ENCODE peak calls at places on chromosomes 3 and 15, in six cellular contexts. A is MM.1S, E is neural progenitor cell, M is transverse colon, B is fibroblast of the aortic adventitia, J is right atrium auricular region. C is an unnamed sample.

GRCh38 chr3:9676780-9677179 is 26.9 kb upstream of the CPNE9 start:
- DNase-seq in A (no peak), E (no peak), M (no peak), B (no peak), J (no peak), C (no peak)

GRCh38 chr3:70840106-70840870 is 527.9 kb upstream of the MDFIC2 start:
- DNase-seq in A (peak), E (peak), M (no peak), B (no peak), J (no peak), C (peak)

GRCh38 chr3:126151562-126152302 is 28.7 kb downstream of the ALDH1L1 start:
- DNase-seq in A (no peak), E (no peak), M (no peak), B (no peak), J (no peak), C (no peak)

GRCh38 chr15:41263891-41264351 is 32.9 kb downstream of the CHP1 start:
- DNase-seq in A (peak), E (peak), M (no peak), B (peak), J (no peak), C (no peak)

GRCh38 chr15:69145694-69146492 is 14.5 kb upstream of the GLCE start:
- DNase-seq in A (no peak), E (no peak), M (no peak), B (no peak), J (no peak), C (no peak)

GRCh38 chr15:74396146-74396438 is 28.6 kb upstream of the CYP11A1 start:
- DNase-seq in A (no peak), E (no peak), M (no peak), B (no peak), J (no peak), C (no peak)

GRCh38 chr3:190265795-190266194 is 56.5 kb downstream of the CLDN1 start:
- DNase-seq in A (no peak), E (no peak), M (peak), B (peak), J (no peak), C (no peak)

GRCh38 chr15:68391084-68391483 is 40.9 kb downstream of the ITGA11 start:
- DNase-seq in A (no peak), E (no peak), M (no peak), B (no peak), J (no peak), C (no peak)

GRCh38 chr15:100596792-100597191 is 5.2 kb downstream of the LINS1 start:
- DNase-seq in A (no peak), E (no peak), M (peak), B (peak), J (no peak), C (peak)

GRCh38 chr3:113623324-113623723 is 73.1 kb downstream of the USF3 start:
- DNase-seq in A (no peak), E (peak), M (no peak), B (no peak), J (no peak), C (no peak)

GRCh38 chr3:182325213-182325941 is 467.9 kb upstream of the ATP11B start:
- DNase-seq in A (peak), E (no peak), M (no peak), B (no peak), J (no peak), C (no peak)

GRCh38 chr15:57033715-57034439 is 115.4 kb downstream of the TCF12 start:
- DNase-seq in A (no peak), E (no peak), M (no peak), B (no peak), J (no peak), C (no peak)

GRCh38 chr3:88180398-88180999 is 30.7 kb downstream of the C3orf38 start:
- DNase-seq in A (peak), E (peak), M (no peak), B (peak), J (no peak), C (peak)

GRCh38 chr15:29410342-29410741 is 140.7 kb upstream of the NSMCE3 start:
- DNase-seq in A (no peak), E (no peak), M (no peak), B (no peak), J (no peak), C (no peak)

GRCh38 chr3:55750525-55750924 is 263.4 kb upstream of the WNT5A start:
- DNase-seq in A (no peak), E (no peak), M (peak), B (no peak), J (no peak), C (no peak)

GRCh38 chr3:57910988-57911387 is 97.2 kb upstream of the FLNB start:
- DNase-seq in A (peak), E (peak), M (no peak), B (peak), J (no peak), C (peak)

GRCh38 chr3:66011098-66011655 is 27.5 kb downstream of the MAGI1 start:
- DNase-seq in A (no peak), E (no peak), M (no peak), B (no peak), J (no peak), C (no peak)

GRCh38 chr3:143016321-143016972 is 15.1 kb downstream of the U2SURP start:
- DNase-seq in A (peak), E (no peak), M (no peak), B (no peak), J (no peak), C (peak)

GRCh38 chr3:159814161-159814560 is 174.5 kb upstream of the IL12A start:
- DNase-seq in A (peak), E (no peak), M (peak), B (no peak), J (no peak), C (peak)

GRCh38 chr3:188948658-188949400 is 222.9 kb upstream of the TPRG1 start:
- DNase-seq in A (no peak), E (no peak), M (peak), B (peak), J (no peak), C (no peak)

GRCh38 chr15:40743921-40744809 is 10.9 kb downstream of the RMDN3 start:
- DNase-seq in A (peak), E (no peak), M (no peak), B (peak), J (no peak), C (peak)

GRCh38 chr3:142180761-142181362 is 31.5 kb upstream of the TFDP2 start:
- DNase-seq in A (peak), E (peak), M (peak), B (peak), J (no peak), C (no peak)

GRCh38 chr3:172836390-172836997 is 86.0 kb downstream of the ECT2 start:
- DNase-seq in A (peak), E (peak), M (peak), B (peak), J (no peak), C (peak)

GRCh38 chr3:183629546-183630301 is 5.7 kb upstream of the KLHL24 start:
- DNase-seq in A (no peak), E (no peak), M (no peak), B (no peak), J (no peak), C (no peak)

GRCh38 chr3:65449841-65450416 is 588.8 kb downstream of the MAGI1 start:
- DNase-seq in A (no peak), E (no peak), M (no peak), B (no peak), J (no peak), C (no peak)

GRCh38 chr3:64909757-64910475 is 222.1 kb upstream of the ADAMTS9 start:
- DNase-seq in A (no peak), E (peak), M (no peak), B (no peak), J (no peak), C (no peak)

GRCh38 chr3:59611649-59612431 is 562.0 kb upstream of the CFAP20DC start:
- DNase-seq in A (no peak), E (no peak), M (no peak), B (no peak), J (no peak), C (no peak)

GRCh38 chr15:23866832-23867231 is 179.7 kb upstream of the NDN start:
- DNase-seq in A (peak), E (peak), M (no peak), B (no peak), J (no peak), C (peak)

DNA sequence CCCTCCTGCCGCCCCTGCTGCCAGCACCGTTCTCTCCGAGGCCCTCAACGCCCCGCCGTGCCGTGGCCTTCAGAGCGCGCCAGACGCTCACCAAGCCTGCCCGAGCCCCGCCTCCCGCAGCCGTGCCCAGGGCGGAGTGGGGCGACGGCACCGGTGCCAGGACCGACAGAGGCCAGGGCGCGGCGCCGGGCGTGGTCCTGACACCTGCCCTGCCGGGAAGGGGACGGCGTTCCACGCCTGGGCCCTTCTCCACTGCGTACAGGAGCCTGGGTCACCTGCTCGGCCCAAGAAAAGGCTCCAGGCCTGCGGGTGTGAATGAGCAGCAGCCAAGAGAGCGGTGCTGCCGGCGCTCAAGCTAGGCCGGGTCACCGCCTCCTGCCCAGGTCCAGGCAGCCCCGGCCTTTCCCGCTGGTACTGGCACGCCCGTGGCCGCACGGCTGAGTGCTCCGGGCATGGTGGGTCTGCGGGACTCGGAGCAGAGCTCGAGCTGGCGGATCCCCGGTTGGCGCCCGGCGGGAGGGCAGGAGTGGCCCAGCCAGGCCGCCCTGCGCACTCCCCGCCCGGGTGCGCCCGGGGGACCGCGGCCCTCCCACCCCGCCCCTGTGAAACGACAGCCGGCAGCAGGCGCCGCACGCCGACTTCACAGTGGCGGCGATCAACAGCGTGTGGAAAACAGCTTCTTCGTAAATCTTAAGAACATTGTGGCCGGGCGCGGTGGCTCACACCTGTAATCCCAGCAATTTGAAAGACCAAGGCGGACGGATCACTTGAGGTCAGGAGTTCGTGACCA is 4.2 kb downstream of the OCA2 start:
- DNase-seq in A (no peak), E (peak), M (peak), B (no peak), J (peak), C (no peak)
- H3K4me3 ChIP-seq in A (peak), E (peak), M (peak), B (peak), J (peak), C (no peak)

GRCh38 chr3:119619094-119619493 is 21.4 kb downstream of the PLA1A start:
- DNase-seq in A (no peak), E (no peak), M (no peak), B (no peak), J (no peak), C (no peak)
- H3K4me3 ChIP-seq in A (no peak), E (no peak), M (no peak), B (no peak), J (no peak), C (no peak)

DNA sequence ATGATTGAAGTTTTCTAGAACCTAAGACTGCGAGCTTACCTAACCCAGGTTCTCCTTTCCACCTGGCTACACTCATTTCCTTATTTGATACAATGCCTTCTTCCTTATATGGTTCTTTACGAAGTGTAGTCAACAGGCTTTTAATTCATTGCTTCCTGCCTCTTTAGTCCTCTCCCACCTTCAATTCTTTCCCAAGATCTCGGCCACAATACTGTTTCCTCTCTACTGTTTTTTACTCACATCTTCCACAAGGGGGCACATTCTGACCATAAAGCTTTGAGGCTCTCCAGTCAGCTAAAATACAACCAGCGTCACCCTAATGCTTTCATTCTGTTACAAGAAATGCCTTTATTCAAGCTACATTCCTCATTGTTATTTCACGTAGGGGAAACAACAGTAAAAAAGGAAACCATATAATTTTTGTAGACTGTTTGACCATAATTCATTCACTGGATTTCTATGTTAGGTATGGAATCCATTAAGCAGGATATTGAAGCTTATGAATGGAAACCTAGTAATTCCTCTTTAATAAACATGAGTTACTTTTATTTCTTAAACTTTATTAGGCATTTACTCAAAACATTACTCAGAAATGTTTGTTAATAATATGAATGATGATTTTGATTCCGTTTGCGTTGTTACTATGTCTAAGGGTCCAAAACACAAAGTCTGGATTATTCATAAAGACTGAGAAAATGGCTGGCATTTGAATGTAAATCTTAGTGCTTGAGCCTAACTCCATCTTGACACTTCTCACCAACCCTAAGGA is 29.5 kb upstream of the VEPH1 start:
- DNase-seq in A (peak), E (peak), M (no peak), B (peak), J (no peak), C (peak)
- H3K4me3 ChIP-seq in A (no peak), E (no peak), M (no peak), B (peak), J (no peak), C (no peak)

GRCh38 chr3:195909294-195909644 is 918 bp upstream of the TNK2 start:
- DNase-seq in A (no peak), E (peak), M (peak), B (no peak), J (no peak), C (no peak)
- H3K4me3 ChIP-seq in A (peak), E (peak), M (peak), B (peak), J (peak), C (peak)

GRCh38 chr15:85475711-85476110 is 95.3 kb downstream of the AKAP13 start:
- DNase-seq in A (no peak), E (no peak), M (no peak), B (no peak), J (no peak), C (no peak)

GRCh38 chr15:85474700-85475316 is 94.4 kb downstream of the AKAP13 start:
- DNase-seq in A (peak), E (no peak), M (no peak), B (no peak), J (no peak), C (no peak)

GRCh38 chr15:85473455-85473854 is 93.1 kb downstream of the AKAP13 start:
- DNase-seq in A (no peak), E (no peak), M (no peak), B (peak), J (no peak), C (no peak)

GRCh38 chr15:85477061-85477460 is 96.7 kb downstream of the AKAP13 start:
- DNase-seq in A (no peak), E (no peak), M (no peak), B (no peak), J (no peak), C (no peak)

GRCh38 chr15:85475317-85475701 is 94.9 kb downstream of the AKAP13 start:
- DNase-seq in A (peak), E (no peak), M (no peak), B (no peak), J (no peak), C (no peak)
- H3K4me3 ChIP-seq in A (peak), E (no peak), M (no peak), B (no peak), J (no peak), C (no peak)